ENCODE peak calls at places on chromosome 12, in nine cellular contexts. One of them, this sample, is unnamed.

GRCh38 chr12:120759591-120760348 is 34.1 kb downstream of the ACADS start:
- DNase-seq in psoas muscle: no peak
- DNase-seq in brain microvascular endothelial cell: no peak
- DNase-seq in GM23248: no peak
- DNase-seq in CD8-positive, alpha-beta T cell: no peak
- DNase-seq in CD4-positive, alpha-beta memory T cell: no peak
- DNase-seq in cardiac muscle cell: no peak
- DNase-seq in tibial artery: no peak
- DNase-seq in MM.1S: no peak
- DNase-seq in this sample: no peak

GRCh38 chr12:92030618-92031017 is 115.0 kb downstream of the BTG1 start:
- DNase-seq in GM23248: no peak
- DNase-seq in brain microvascular endothelial cell: peak; percentile 61
- DNase-seq in cardiac muscle cell: peak; percentile 79
- DNase-seq in CD4-positive, alpha-beta memory T cell: peak; percentile 84
- DNase-seq in MM.1S: peak; percentile 41
- DNase-seq in CD8-positive, alpha-beta T cell: peak; percentile 65
- DNase-seq in psoas muscle: no peak
- DNase-seq in tibial artery: peak; percentile 48
- DNase-seq in this sample: no peak

GRCh38 chr12:58906917-58907316 is 13.4 kb downstream of the LRIG3 start:
- DNase-seq in cardiac muscle cell: no peak
- DNase-seq in CD4-positive, alpha-beta memory T cell: no peak
- DNase-seq in psoas muscle: no peak
- DNase-seq in brain microvascular endothelial cell: no peak
- DNase-seq in CD8-positive, alpha-beta T cell: no peak
- DNase-seq in GM23248: no peak
- DNase-seq in MM.1S: no peak
- DNase-seq in tibial artery: no peak
- DNase-seq in this sample: no peak

GRCh38 chr12:105864916-105865315 is 273.8 kb downstream of the NUAK1 start:
- DNase-seq in GM23248: no peak
- DNase-seq in brain microvascular endothelial cell: no peak
- DNase-seq in tibial artery: no peak
- DNase-seq in psoas muscle: no peak
- DNase-seq in cardiac muscle cell: no peak
- DNase-seq in CD4-positive, alpha-beta memory T cell: no peak
- DNase-seq in CD8-positive, alpha-beta T cell: no peak
- DNase-seq in MM.1S: no peak
- DNase-seq in this sample: no peak

GRCh38 chr12:44942714-44943113 is 66.6 kb upstream of the NELL2 start:
- DNase-seq in psoas muscle: no peak
- DNase-seq in cardiac muscle cell: no peak
- DNase-seq in GM23248: no peak
- DNase-seq in MM.1S: no peak
- DNase-seq in tibial artery: no peak
- DNase-seq in brain microvascular endothelial cell: no peak
- DNase-seq in CD4-positive, alpha-beta memory T cell: no peak
- DNase-seq in CD8-positive, alpha-beta T cell: no peak
- DNase-seq in this sample: no peak

GRCh38 chr12:47370421-47370820 is 290.7 kb upstream of the AMIGO2 start:
- DNase-seq in psoas muscle: no peak
- DNase-seq in tibial artery: no peak
- DNase-seq in cardiac muscle cell: no peak
- DNase-seq in GM23248: no peak
- DNase-seq in MM.1S: no peak
- DNase-seq in CD8-positive, alpha-beta T cell: no peak
- DNase-seq in CD4-positive, alpha-beta memory T cell: no peak
- DNase-seq in brain microvascular endothelial cell: no peak
- DNase-seq in this sample: no peak

GRCh38 chr12:60266381-60266852 is 670.6 kb downstream of the SLC16A7 start:
- DNase-seq in MM.1S: no peak
- DNase-seq in psoas muscle: no peak
- DNase-seq in cardiac muscle cell: peak; percentile 56
- DNase-seq in brain microvascular endothelial cell: peak; percentile 78
- DNase-seq in CD8-positive, alpha-beta T cell: no peak
- DNase-seq in CD4-positive, alpha-beta memory T cell: no peak
- DNase-seq in GM23248: peak; percentile 69
- DNase-seq in tibial artery: no peak
- DNase-seq in this sample: no peak

GRCh38 chr12:52050116-52050770 is 999 bp upstream of the NR4A1 start:
- DNase-seq in MM.1S: peak; percentile 2
- DNase-seq in CD8-positive, alpha-beta T cell: no peak
- DNase-seq in psoas muscle: peak; percentile 67
- DNase-seq in cardiac muscle cell: peak; percentile 70
- DNase-seq in tibial artery: no peak
- DNase-seq in brain microvascular endothelial cell: no peak
- DNase-seq in CD4-positive, alpha-beta memory T cell: peak; percentile 31
- DNase-seq in GM23248: no peak
- DNase-seq in this sample: no peak

GRCh38 chr12:49937639-49938300 is 12.8 kb upstream of the AQP2 start:
- DNase-seq in brain microvascular endothelial cell: no peak
- DNase-seq in CD4-positive, alpha-beta memory T cell: no peak
- DNase-seq in psoas muscle: no peak
- DNase-seq in GM23248: no peak
- DNase-seq in tibial artery: no peak
- DNase-seq in MM.1S: no peak
- DNase-seq in cardiac muscle cell: no peak
- DNase-seq in CD8-positive, alpha-beta T cell: no peak
- DNase-seq in this sample: no peak

GRCh38 chr12:8678661-8679111 is 16.1 kb upstream of the MFAP5 start:
- DNase-seq in GM23248: peak; percentile 39
- DNase-seq in MM.1S: no peak
- DNase-seq in psoas muscle: no peak
- DNase-seq in CD4-positive, alpha-beta memory T cell: no peak
- DNase-seq in tibial artery: no peak
- DNase-seq in cardiac muscle cell: no peak
- DNase-seq in brain microvascular endothelial cell: no peak
- DNase-seq in CD8-positive, alpha-beta T cell: no peak
- DNase-seq in this sample: no peak

GRCh38 chr12:118436986-118437385 is 60.6 kb downstream of the SUDS3 start:
- DNase-seq in brain microvascular endothelial cell: peak; percentile 64
- DNase-seq in GM23248: peak; percentile 45
- DNase-seq in psoas muscle: no peak
- DNase-seq in CD4-positive, alpha-beta memory T cell: no peak
- DNase-seq in cardiac muscle cell: no peak
- DNase-seq in CD8-positive, alpha-beta T cell: no peak
- DNase-seq in tibial artery: no peak
- DNase-seq in MM.1S: no peak
- DNase-seq in this sample: no peak

GRCh38 chr12:40170593-40170992 is 54.2 kb upstream of the LRRK2 start:
- DNase-seq in GM23248: no peak
- DNase-seq in cardiac muscle cell: no peak
- DNase-seq in psoas muscle: no peak
- DNase-seq in tibial artery: no peak
- DNase-seq in MM.1S: no peak
- DNase-seq in CD8-positive, alpha-beta T cell: no peak
- DNase-seq in CD4-positive, alpha-beta memory T cell: no peak
- DNase-seq in brain microvascular endothelial cell: no peak
- DNase-seq in this sample: no peak

GRCh38 chr12:120006248-120006975 is 17.4 kb downstream of the BICDL1 start:
- DNase-seq in cardiac muscle cell: no peak
- DNase-seq in CD8-positive, alpha-beta T cell: no peak
- DNase-seq in CD4-positive, alpha-beta memory T cell: no peak
- DNase-seq in psoas muscle: no peak
- DNase-seq in brain microvascular endothelial cell: no peak
- DNase-seq in MM.1S: no peak
- DNase-seq in tibial artery: no peak
- DNase-seq in GM23248: no peak
- DNase-seq in this sample: no peak

GRCh38 chr12:51517800-51518199 is 73.2 kb upstream of the SCN8A start:
- DNase-seq in cardiac muscle cell: peak; percentile 4
- DNase-seq in brain microvascular endothelial cell: no peak
- DNase-seq in GM23248: no peak
- DNase-seq in tibial artery: no peak
- DNase-seq in psoas muscle: no peak
- DNase-seq in CD4-positive, alpha-beta memory T cell: no peak
- DNase-seq in MM.1S: no peak
- DNase-seq in CD8-positive, alpha-beta T cell: no peak
- DNase-seq in this sample: no peak

GRCh38 chr12:19572920-19573558 is 133.7 kb downstream of the AEBP2 start:
- DNase-seq in tibial artery: no peak
- DNase-seq in GM23248: peak; percentile 48
- DNase-seq in psoas muscle: no peak
- DNase-seq in CD8-positive, alpha-beta T cell: peak; percentile 20
- DNase-seq in cardiac muscle cell: peak; percentile 73
- DNase-seq in CD4-positive, alpha-beta memory T cell: no peak
- DNase-seq in brain microvascular endothelial cell: peak; percentile 69
- DNase-seq in MM.1S: peak; percentile 46
- DNase-seq in this sample: peak; percentile 15

GRCh38 chr12:76878045-76878898 is 547 bp downstream of the CSRP2 start:
- DNase-seq in CD8-positive, alpha-beta T cell: no peak
- DNase-seq in brain microvascular endothelial cell: no peak
- DNase-seq in psoas muscle: peak; percentile 19
- DNase-seq in MM.1S: peak; percentile 17
- DNase-seq in tibial artery: no peak
- DNase-seq in CD4-positive, alpha-beta memory T cell: no peak
- DNase-seq in GM23248: peak; percentile 62
- DNase-seq in cardiac muscle cell: peak; percentile 24
- DNase-seq in this sample: peak; percentile 40

GRCh38 chr12:31106101-31106803 is 32.6 kb downstream of the DDX11 start:
- DNase-seq in MM.1S: no peak
- DNase-seq in psoas muscle: no peak
- DNase-seq in brain microvascular endothelial cell: no peak
- DNase-seq in tibial artery: no peak
- DNase-seq in cardiac muscle cell: no peak
- DNase-seq in CD4-positive, alpha-beta memory T cell: no peak
- DNase-seq in CD8-positive, alpha-beta T cell: no peak
- DNase-seq in GM23248: no peak
- DNase-seq in this sample: no peak

GRCh38 chr12:115320451-115320850 is 636.5 kb upstream of the TBX3 start:
- DNase-seq in brain microvascular endothelial cell: no peak
- DNase-seq in psoas muscle: no peak
- DNase-seq in CD8-positive, alpha-beta T cell: no peak
- DNase-seq in GM23248: no peak
- DNase-seq in cardiac muscle cell: no peak
- DNase-seq in MM.1S: no peak
- DNase-seq in CD4-positive, alpha-beta memory T cell: no peak
- DNase-seq in tibial artery: no peak
- DNase-seq in this sample: no peak

GRCh38 chr12:124332900-124333299 is 38.0 kb downstream of the RFLNA start:
- DNase-seq in tibial artery: no peak
- DNase-seq in psoas muscle: no peak
- DNase-seq in CD4-positive, alpha-beta memory T cell: no peak
- DNase-seq in cardiac muscle cell: no peak
- DNase-seq in CD8-positive, alpha-beta T cell: no peak
- DNase-seq in brain microvascular endothelial cell: no peak
- DNase-seq in MM.1S: no peak
- DNase-seq in GM23248: no peak
- DNase-seq in this sample: no peak
- H3K36me3 ChIP-seq in tibial artery: peaks cover 48% of the 10 kb centered on the region
- H3K36me3 ChIP-seq in psoas muscle: peaks cover 89% of the 10 kb centered on the region
- H3K36me3 ChIP-seq in CD4-positive, alpha-beta memory T cell: peaks cover 54% of the 10 kb centered on the region
- H3K36me3 ChIP-seq in cardiac muscle cell: peaks cover 32% of the 10 kb centered on the region
- H3K36me3 ChIP-seq in CD8-positive, alpha-beta T cell: peaks cover 19% of the 10 kb centered on the region
- H3K36me3 ChIP-seq in brain microvascular endothelial cell: peaks cover 92% of the 10 kb centered on the region
- H3K36me3 ChIP-seq in MM.1S: no peaks in the 10 kb centered on the region
- H3K36me3 ChIP-seq in GM23248: peaks cover 68% of the 10 kb centered on the region
- H3K36me3 ChIP-seq in this sample: peaks cover 52% of the 10 kb centered on the region

GRCh38 chr12:75526655-75527511 is 15.5 kb upstream of the KRR1 start:
- DNase-seq in GM23248: peak; percentile 72
- DNase-seq in MM.1S: peak; percentile 78
- DNase-seq in CD4-positive, alpha-beta memory T cell: peak; percentile 40
- DNase-seq in brain microvascular endothelial cell: peak; percentile 58
- DNase-seq in CD8-positive, alpha-beta T cell: no peak
- DNase-seq in tibial artery: no peak
- DNase-seq in cardiac muscle cell: peak; percentile 76
- DNase-seq in psoas muscle: no peak
- DNase-seq in this sample: no peak
- H3K4me3 ChIP-seq in GM23248: no peak overlapping the region
- H3K4me3 ChIP-seq in MM.1S: no peak overlapping the region
- H3K4me3 ChIP-seq in CD4-positive, alpha-beta memory T cell: no peak overlapping the region
- H3K4me3 ChIP-seq in brain microvascular endothelial cell: no peak overlapping the region
- H3K4me3 ChIP-seq in CD8-positive, alpha-beta T cell: no peak overlapping the region
- H3K4me3 ChIP-seq in tibial artery: no peak overlapping the region
- H3K4me3 ChIP-seq in cardiac muscle cell: no peak overlapping the region
- H3K4me3 ChIP-seq in psoas muscle: no peak overlapping the region
- H3K4me3 ChIP-seq in this sample: no peak overlapping the region

GRCh38 chr12:113068312-113068935 is 11.9 kb downstream of the DTX1 start:
- DNase-seq in cardiac muscle cell: no peak
- DNase-seq in psoas muscle: no peak
- DNase-seq in MM.1S: no peak
- DNase-seq in tibial artery: no peak
- DNase-seq in CD4-positive, alpha-beta memory T cell: no peak
- DNase-seq in brain microvascular endothelial cell: no peak
- DNase-seq in GM23248: no peak
- DNase-seq in CD8-positive, alpha-beta T cell: no peak
- DNase-seq in this sample: no peak

GRCh38 chr12:113071063-113071426 is 14.5 kb downstream of the DTX1 start:
- DNase-seq in cardiac muscle cell: no peak
- DNase-seq in tibial artery: no peak
- DNase-seq in brain microvascular endothelial cell: no peak
- DNase-seq in CD4-positive, alpha-beta memory T cell: no peak
- DNase-seq in psoas muscle: no peak
- DNase-seq in GM23248: no peak
- DNase-seq in MM.1S: no peak
- DNase-seq in CD8-positive, alpha-beta T cell: no peak
- DNase-seq in this sample: no peak

GRCh38 chr12:113069751-113070116 is 13.2 kb downstream of the DTX1 start:
- DNase-seq in psoas muscle: no peak
- DNase-seq in brain microvascular endothelial cell: no peak
- DNase-seq in CD8-positive, alpha-beta T cell: no peak
- DNase-seq in MM.1S: no peak
- DNase-seq in CD4-positive, alpha-beta memory T cell: no peak
- DNase-seq in tibial artery: no peak
- DNase-seq in GM23248: no peak
- DNase-seq in cardiac muscle cell: no peak
- DNase-seq in this sample: no peak

GRCh38 chr12:113070117-113070906 is 13.8 kb downstream of the DTX1 start:
- DNase-seq in CD4-positive, alpha-beta memory T cell: no peak
- DNase-seq in cardiac muscle cell: no peak
- DNase-seq in tibial artery: no peak
- DNase-seq in psoas muscle: no peak
- DNase-seq in CD8-positive, alpha-beta T cell: peak; percentile 29
- DNase-seq in GM23248: no peak
- DNase-seq in brain microvascular endothelial cell: no peak
- DNase-seq in MM.1S: no peak
- DNase-seq in this sample: no peak

GRCh38 chr12:113069149-113069548 is 12.6 kb downstream of the DTX1 start:
- DNase-seq in tibial artery: no peak
- DNase-seq in MM.1S: no peak
- DNase-seq in brain microvascular endothelial cell: no peak
- DNase-seq in CD4-positive, alpha-beta memory T cell: no peak
- DNase-seq in CD8-positive, alpha-beta T cell: no peak
- DNase-seq in GM23248: no peak
- DNase-seq in cardiac muscle cell: no peak
- DNase-seq in psoas muscle: no peak
- DNase-seq in this sample: no peak
- H3K27me3 ChIP-seq in tibial artery: peaks cover 39% of the 10 kb centered on the region
- H3K27me3 ChIP-seq in MM.1S: no peaks in the 10 kb centered on the region
- H3K27me3 ChIP-seq in brain microvascular endothelial cell: peaks cover 8% of the 10 kb centered on the region
- H3K27me3 ChIP-seq in CD4-positive, alpha-beta memory T cell: no peaks in the 10 kb centered on the region
- H3K27me3 ChIP-seq in CD8-positive, alpha-beta T cell: no peaks in the 10 kb centered on the region
- H3K27me3 ChIP-seq in GM23248: peaks cover 11% of the 10 kb centered on the region
- H3K27me3 ChIP-seq in cardiac muscle cell: no peaks in the 10 kb centered on the region
- H3K27me3 ChIP-seq in psoas muscle: no peaks in the 10 kb centered on the region
- H3K27me3 ChIP-seq in this sample: no peaks in the 10 kb centered on the region

DNA sequence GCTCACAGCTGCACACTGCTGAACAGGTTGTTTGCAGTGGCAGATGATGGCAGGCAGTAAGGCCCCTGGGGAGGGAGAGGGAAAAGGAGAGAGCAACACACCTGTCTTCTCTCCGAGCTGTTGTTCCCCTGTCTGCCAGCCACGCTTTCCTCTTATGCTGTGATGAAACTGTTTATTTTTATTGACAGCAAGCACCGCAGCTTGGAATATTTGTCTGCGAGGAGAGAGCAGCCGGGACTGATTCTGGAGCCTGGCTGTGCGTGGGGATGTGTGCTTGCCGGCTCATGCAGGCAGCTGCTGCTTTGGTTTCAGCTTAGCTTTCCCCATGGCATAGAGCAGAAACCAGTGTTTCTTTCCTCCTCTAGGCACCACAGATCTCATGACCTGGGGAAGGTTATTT is 58.7 kb upstream of the KCNA5 start:
- DNase-seq in cardiac muscle cell: no peak
- DNase-seq in tibial artery: no peak
- DNase-seq in psoas muscle: no peak
- DNase-seq in brain microvascular endothelial cell: no peak
- DNase-seq in GM23248: no peak
- DNase-seq in CD4-positive, alpha-beta memory T cell: no peak
- DNase-seq in CD8-positive, alpha-beta T cell: no peak
- DNase-seq in MM.1S: no peak
- DNase-seq in this sample: no peak
- H3K36me3 ChIP-seq in cardiac muscle cell: no peaks in the 10 kb centered on the region
- H3K36me3 ChIP-seq in tibial artery: no peaks in the 10 kb centered on the region
- H3K36me3 ChIP-seq in psoas muscle: no peaks in the 10 kb centered on the region
- H3K36me3 ChIP-seq in brain microvascular endothelial cell: no peaks in the 10 kb centered on the region
- H3K36me3 ChIP-seq in GM23248: no peaks in the 10 kb centered on the region
- H3K36me3 ChIP-seq in CD4-positive, alpha-beta memory T cell: no peaks in the 10 kb centered on the region
- H3K36me3 ChIP-seq in CD8-positive, alpha-beta T cell: no peaks in the 10 kb centered on the region
- H3K36me3 ChIP-seq in MM.1S: no peaks in the 10 kb centered on the region
- H3K36me3 ChIP-seq in this sample: no peaks in the 10 kb centered on the region

This sample was measured in MG63.